ENCODE peak calls at places on chromosomes 4 and X, in six cellular contexts. G is IMR-90; V is naive thymus-derived CD8-positive, alpha-beta T cell; U is Peyer's patch; P is activated CD8-positive, alpha-beta memory T cell treated with anti-CD3 and anti-CD28 coated beads for 24 hours; Z is HS-5. N is an unnamed sample.

GRCh38 chrX:13703135-13703534 is 14.2 kb downstream of the RAB9A start:
- DNase-seq in G (no peak), V (no peak), U (no peak), P (no peak), Z (no peak), N (no peak)

GRCh38 chr4:148065069-148065468 is 333.2 kb downstream of the ARHGAP10 start:
- DNase-seq in G (peak), V (no peak), U (no peak), P (no peak), Z (no peak), N (no peak)

GRCh38 chr4:147580396-147580795 is 36.8 kb upstream of the TMEM184C start:
- DNase-seq in G (peak), V (no peak), U (no peak), P (no peak), Z (no peak), N (no peak)

GRCh38 chrX:24242649-24243556 is 71.0 kb downstream of the SUPT20HL2 start:
- DNase-seq in G (peak), V (no peak), U (no peak), P (no peak), Z (no peak), N (peak)

GRCh38 chr4:110904435-110905050 is 281.7 kb upstream of the PITX2 start:
- DNase-seq in G (peak), V (no peak), U (no peak), P (no peak), Z (no peak), N (no peak)

GRCh38 chrX:153406903-153407302 is 4.4 kb upstream of the ZFP92 start:
- DNase-seq in G (no peak), V (no peak), U (no peak), P (no peak), Z (no peak), N (no peak)

GRCh38 chr4:35102111-35102510 is 1142.2 kb downstream of the ARAP2 start:
- DNase-seq in G (no peak), V (no peak), U (no peak), P (no peak), Z (no peak), N (no peak)

GRCh38 chr4:86595426-86595805 is 1.3 kb downstream of the PTPN13 start:
- DNase-seq in G (peak), V (no peak), U (no peak), P (no peak), Z (no peak), N (peak)

GRCh38 chr4:163991268-163991667 is 496.8 kb downstream of the TMA16 start:
- DNase-seq in G (no peak), V (no peak), U (no peak), P (no peak), Z (no peak), N (no peak)

GRCh38 chr4:84968936-84969335 is 2.4 kb upstream of the WDFY3 start:
- DNase-seq in G (no peak), V (no peak), U (no peak), P (no peak), Z (no peak), N (no peak)

GRCh38 chr4:39587881-39588280 is 50.8 kb downstream of the SMIM14 start:
- DNase-seq in G (peak), V (no peak), U (no peak), P (no peak), Z (no peak), N (no peak)

GRCh38 chrX:15336023-15336413 is 695 bp upstream of the PIGA start:
- DNase-seq in G (peak), V (peak), U (no peak), P (no peak), Z (peak), N (peak)

GRCh38 chr4:106676173-106676921 is 307.8 kb upstream of the GIMD1 start:
- DNase-seq in G (no peak), V (no peak), U (no peak), P (no peak), Z (peak), N (no peak)

GRCh38 chr4:90457817-90458216 is 330.6 kb downstream of the CCSER1 start:
- DNase-seq in G (no peak), V (no peak), U (no peak), P (no peak), Z (no peak), N (no peak)

N was measured in adrenal gland.